ENCODE peak calls at places on chromosomes 6 and 20, in four cellular contexts. V is ascending aorta, R is pons, G is NCI-H460. Z is an unnamed sample.

GRCh38 chr20:36628076-36628475 is 17.9 kb downstream of the SLA2 start:
- DNase-seq in V (no peak), R (no peak), G (no peak), Z (no peak)

GRCh38 chr20:54746796-54747195 is 271.4 kb downstream of the DOK5 start:
- DNase-seq in V (no peak), R (no peak), G (no peak), Z (no peak)

GRCh38 chr20:53146201-53146891 is 174.2 kb downstream of the TSHZ2 start:
- DNase-seq in V (no peak), R (no peak), G (no peak), Z (no peak)

GRCh38 chr6:1317302-1317815 is 5.5 kb downstream of the FOXQ1 start:
- DNase-seq in V (no peak), R (no peak), G (no peak), Z (no peak)

GRCh38 chr20:19886666-19887288 is 128.7 kb downstream of the RIN2 start:
- DNase-seq in V (no peak), R (peak), G (no peak), Z (no peak)

GRCh38 chr6:163201855-163202254 is 212.7 kb upstream of the QKI start:
- DNase-seq in V (no peak), R (no peak), G (no peak), Z (no peak)

GRCh38 chr20:61682998-61683681 is 382.5 kb downstream of the TAF4 start:
- DNase-seq in V (no peak), R (no peak), G (no peak), Z (no peak)

GRCh38 chr20:46752639-46753235 is 43.3 kb downstream of the SLC2A10 start:
- DNase-seq in V (no peak), R (peak), G (peak), Z (no peak)

GRCh38 chr6:16511723-16512584 is 249.3 kb downstream of the ATXN1 start:
- DNase-seq in V (no peak), R (no peak), G (no peak), Z (no peak)

GRCh38 chr20:62899633-62900051 is 26.7 kb downstream of the DIDO1 start:
- DNase-seq in V (no peak), R (no peak), G (no peak), Z (no peak)

GRCh38 chr20:49345538-49345937 is 67.7 kb upstream of the ZNFX1 start:
- DNase-seq in V (no peak), R (no peak), G (peak), Z (peak)

GRCh38 chr6:42304313-42304712 is 86.7 kb upstream of the MRPS10 start:
- DNase-seq in V (no peak), R (no peak), G (no peak), Z (no peak)

GRCh38 chr6:99282479-99283062 is 66.9 kb downstream of the FAXC start:
- DNase-seq in V (no peak), R (peak), G (peak), Z (no peak)

GRCh38 chr20:36579996-36580545 is 6.7 kb downstream of the TGIF2 start:
- DNase-seq in V (no peak), R (no peak), G (no peak), Z (no peak)

GRCh38 chr6:144467153-144467762 is 182.1 kb downstream of the UTRN start:
- DNase-seq in V (no peak), R (no peak), G (no peak), Z (no peak)

GRCh38 chr6:68709882-68710281 is 74.8 kb downstream of the ADGRB3 start:
- DNase-seq in V (no peak), R (no peak), G (no peak), Z (no peak)